ENCODE peak calls at places on chromosome 13, in eight cellular contexts. G is uterus; B is naive thymus-derived CD4-positive, alpha-beta T cell; S is fibroblast of lung; Y is colonic mucosa; T is PC-3; N is GM12878; E is hepatocyte. O is an unnamed sample.
A peak's percentile ranks its signal among the peaks of the same experiment; 100 is the strongest.

GRCh38 chr13:99758465-99759162 is 213.0 kb downstream of the ZIC5 start:
- DNase-seq in E (no peak), Y (no peak), T (no peak), N (no peak), S (no peak), G (no peak), B (no peak), O (no peak)

GRCh38 chr13:47415048-47415447 is 518.2 kb upstream of the HTR2A start:
- DNase-seq in G (no peak), S (peak; percentile 22), Y (no peak), N (no peak), B (no peak), T (no peak), E (no peak), O (no peak)

GRCh38 chr13:48515732-48516131 is 17.1 kb downstream of the RCBTB2 start:
- DNase-seq in G (no peak), T (no peak), E (no peak), N (no peak), S (no peak), Y (no peak), B (no peak), O (no peak)

GRCh38 chr13:27110056-27110746 is 61.4 kb downstream of the USP12 start:
- DNase-seq in S (no peak), N (no peak), B (no peak), G (no peak), T (peak; percentile 64), Y (no peak), E (no peak), O (no peak)

GRCh38 chr13:107375701-107376350 is 807.9 kb upstream of the ARGLU1 start:
- DNase-seq in T (no peak), N (no peak), B (no peak), Y (no peak), G (no peak), S (no peak), E (no peak), O (no peak)

GRCh38 chr13:80881495-80882482 is 540.9 kb upstream of the SPRY2 start:
- DNase-seq in E (peak; percentile 18), Y (no peak), N (no peak), G (no peak), T (peak; percentile 45), S (peak; percentile 73), B (no peak), O (no peak)

GRCh38 chr13:45325806-45326205 is 15.2 kb downstream of the TPT1 start:
- DNase-seq in N (no peak), E (peak; percentile 50), S (peak; percentile 88), Y (no peak), B (no peak), T (peak; percentile 67), G (no peak), O (peak; percentile 18)

GRCh38 chr13:20394506-20394905 is 131.2 kb downstream of the CRYL1 start:
- DNase-seq in B (no peak), Y (no peak), T (no peak), N (no peak), E (no peak), G (no peak), S (no peak), O (no peak)

GRCh38 chr13:91493442-91493841 is 95.0 kb downstream of the GPC5 start:
- DNase-seq in Y (no peak), G (no peak), E (no peak), T (no peak), S (no peak), B (no peak), N (no peak), O (no peak)

GRCh38 chr13:73215807-73216206 is 157.0 kb downstream of the KLF5 start:
- DNase-seq in T (no peak), G (no peak), Y (no peak), B (no peak), S (no peak), E (no peak), N (no peak), O (no peak)

GRCh38 chr13:43377149-43377548 is 353.8 kb downstream of the DNAJC15 start:
- DNase-seq in E (no peak), T (no peak), G (peak; percentile 27), N (no peak), B (no peak), Y (no peak), S (peak; percentile 57), O (no peak)

GRCh38 chr13:44212633-44213387 is 160.8 kb upstream of the SERP2 start:
- DNase-seq in G (peak; percentile 47), T (no peak), N (no peak), B (no peak), S (peak; percentile 81), Y (no peak), E (peak; percentile 46), O (no peak)

GRCh38 chr13:113930711-113931637 is 42.9 kb downstream of the C13orf46 start:
- DNase-seq in Y (no peak), N (peak; percentile 44), G (peak; percentile 16), T (no peak), S (no peak), E (no peak), B (peak; percentile 41), O (no peak)

GRCh38 chr13:99548448-99548847 is 47.2 kb downstream of the TM9SF2 start:
- DNase-seq in T (no peak), E (no peak), Y (no peak), B (no peak), S (no peak), N (peak; percentile 60), G (no peak), O (no peak)

GRCh38 chr13:20391597-20392452 is 133.8 kb downstream of the CRYL1 start:
- DNase-seq in Y (no peak), N (no peak), G (no peak), E (no peak), S (no peak), B (no peak), T (peak; percentile 76), O (no peak)

GRCh38 chr13:73984949-73985691 is 149.1 kb downstream of the KLF12 start:
- DNase-seq in G (no peak), T (no peak), B (peak; percentile 58), E (no peak), N (no peak), S (no peak), Y (no peak), O (no peak)

GRCh38 chr13:95641291-95641811 is 3.2 kb downstream of the DZIP1 start:
- DNase-seq in G (peak; percentile 19), N (no peak), Y (no peak), S (no peak), B (no peak), T (no peak), E (peak; percentile 10), O (no peak)

GRCh38 chr13:32622827-32623226 is 36.6 kb downstream of the PDS5B start:
- DNase-seq in G (no peak), S (no peak), T (no peak), Y (no peak), E (no peak), B (no peak), N (no peak), O (no peak)

GRCh38 chr13:47457631-47458030 is 543.4 kb downstream of the SUCLA2 start:
- DNase-seq in E (no peak), G (no peak), B (no peak), T (no peak), Y (no peak), N (no peak), S (peak; percentile 86), O (no peak)

GRCh38 chr13:37769545-37769944 is 100.0 kb downstream of the TRPC4 start:
- DNase-seq in G (no peak), S (no peak), T (no peak), Y (no peak), E (no peak), B (no peak), N (no peak), O (no peak)

GRCh38 chr13:109146393-109146792 is 517.0 kb downstream of the MYO16 start:
- DNase-seq in S (no peak), B (no peak), G (no peak), N (no peak), T (no peak), Y (no peak), E (no peak), O (no peak)
- H3K27ac ChIP-seq in S (no peak overlapping the region), B (no peak overlapping the region), G (no peak overlapping the region), N (no peak overlapping the region), T (peak overlapping the region; percentile 86), Y (no peak overlapping the region), E (no peak overlapping the region), O (no peak overlapping the region)

GRCh38 chr13:79812070-79812850 is 331.3 kb downstream of the NDFIP2 start:
- DNase-seq in S (no peak), E (no peak), B (no peak), T (no peak), G (no peak), Y (no peak), N (peak; percentile 39), O (no peak)
- H3K27ac ChIP-seq in S (no peak overlapping the region), E (no peak overlapping the region), B (no peak overlapping the region), T (no peak overlapping the region), G (no peak overlapping the region), Y (no peak overlapping the region), N (peak overlapping the region; percentile 44), O (no peak overlapping the region)

GRCh38 chr13:28739376-28739775 is 20.6 kb upstream of the SLC46A3 start:
- DNase-seq in G (no peak), T (no peak), B (no peak), E (no peak), S (no peak), N (no peak), Y (no peak), O (no peak)
- H3K27ac ChIP-seq in G (no peak overlapping the region), T (no peak overlapping the region), B (no peak overlapping the region), E (no peak overlapping the region), S (no peak overlapping the region), N (no peak overlapping the region), Y (no peak overlapping the region), O (no peak overlapping the region)

DNA sequence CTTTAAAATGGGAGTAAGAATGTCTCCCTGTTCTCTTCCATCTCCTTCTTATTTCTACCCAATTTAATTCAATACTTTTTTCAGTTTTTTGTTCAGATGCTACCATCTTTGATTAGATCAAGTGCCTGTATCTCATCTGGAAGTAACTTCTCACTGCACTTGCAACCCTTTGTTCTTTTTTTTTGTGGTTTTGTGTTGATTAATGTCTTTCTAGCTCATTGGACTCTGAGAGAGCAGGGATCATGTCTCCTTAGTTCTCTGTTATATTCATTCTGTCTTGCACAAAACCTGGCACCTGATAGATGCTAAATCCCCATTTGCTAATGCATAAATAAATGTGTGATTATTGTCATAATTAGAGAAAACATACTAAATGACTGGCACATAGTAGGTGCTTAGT is 834 bp upstream of the ITGBL1 start:
- DNase-seq in E (no peak), S (peak; percentile 6), Y (no peak), T (no peak), B (no peak), N (no peak), G (no peak), O (no peak)
- H3K27ac ChIP-seq in E (no peak overlapping the region), S (no peak overlapping the region), Y (no peak overlapping the region), T (peak overlapping the region; percentile 99), B (no peak overlapping the region), N (no peak overlapping the region), G (no peak overlapping the region), O (no peak overlapping the region)

O was measured in substantia nigra.